ENCODE peak calls at places on chromosomes 12 and 14, in ten cellular contexts. H is kidney; U is body of pancreas; K is right lobe of liver; Q is ovary; R is IMR-90; N is OCI-LY7; E is GM23248; I is naive thymus-derived CD4-positive, alpha-beta T cell; P is small intestine. L is an unnamed sample.

GRCh38 chr14:99916091-99916383 is 122.8 kb downstream of the EML1 start:
- DNase-seq in P (no peak), I (no peak), R (no peak), E (no peak), U (no peak), N (no peak), H (no peak), K (no peak), Q (no peak), L (no peak)

GRCh38 chr12:95073698-95074520 is 491 bp upstream of the NR2C1 start:
- DNase-seq in N (no peak), E (peak; percentile 16), P (no peak), I (no peak), Q (peak; percentile 50), K (no peak), U (no peak), R (no peak), H (peak; percentile 32), L (peak; percentile 45)

GRCh38 chr12:57299514-57300016 is 48.6 kb upstream of the STAC3 start:
- DNase-seq in Q (no peak), I (no peak), E (no peak), R (peak; percentile 37), H (no peak), N (no peak), P (no peak), U (no peak), K (no peak), L (no peak)

GRCh38 chr12:113019045-113019444 is 37.5 kb upstream of the DTX1 start:
- DNase-seq in P (no peak), E (peak; percentile 42), R (no peak), N (no peak), K (no peak), I (no peak), Q (no peak), H (no peak), U (no peak), L (no peak)

GRCh38 chr14:94320243-94320642 is 2.9 kb downstream of the SERPINA6 start:
- DNase-seq in I (no peak), E (no peak), N (no peak), Q (no peak), R (no peak), P (peak; percentile 55), U (peak; percentile 22), H (no peak), K (no peak), L (no peak)

GRCh38 chr12:132847363-132848356 is 19.0 kb upstream of the GOLGA3 start:
- DNase-seq in I (no peak), N (no peak), H (no peak), E (no peak), K (no peak), Q (no peak), P (no peak), R (no peak), U (no peak), L (no peak)

GRCh38 chr14:104512771-104513640 is 66.6 kb upstream of the C14orf180 start:
- DNase-seq in U (no peak), H (no peak), K (no peak), Q (no peak), R (no peak), I (no peak), P (no peak), N (no peak), E (no peak), L (no peak)

GRCh38 chr14:35385042-35385839 is 19.3 kb downstream of the NFKBIA start:
- DNase-seq in Q (peak; percentile 88), I (no peak), U (peak; percentile 77), N (no peak), R (peak; percentile 93), E (peak; percentile 94), P (peak; percentile 80), K (peak; percentile 57), H (peak; percentile 95), L (no peak)

GRCh38 chr12:29543036-29543435 is 45.5 kb upstream of the OVCH1 start:
- DNase-seq in H (no peak), I (no peak), U (no peak), E (no peak), K (no peak), R (no peak), P (no peak), N (no peak), Q (no peak), L (no peak)

GRCh38 chr14:37088816-37089215 is 83.6 kb downstream of the SLC25A21 start:
- DNase-seq in N (no peak), K (no peak), H (no peak), P (no peak), U (no peak), I (no peak), E (no peak), Q (no peak), R (peak; percentile 18), L (no peak)

GRCh38 chr12:39931857-39932256 is 174.0 kb downstream of the SLC2A13 start:
- DNase-seq in H (no peak), R (no peak), I (no peak), U (no peak), E (no peak), P (no peak), N (no peak), K (no peak), Q (no peak), L (no peak)

GRCh38 chr14:105865904-105866840 is 339.8 kb downstream of the TMEM121 start:
- DNase-seq in R (no peak), U (peak; percentile 1), K (peak; percentile 14), I (no peak), E (no peak), H (peak; percentile 57), N (no peak), Q (peak; percentile 9), P (no peak), L (no peak)

GRCh38 chr12:116274552-116275375 is 2.7 kb downstream of the MED13L start:
- DNase-seq in E (no peak), K (no peak), R (no peak), P (no peak), U (no peak), H (no peak), I (no peak), N (no peak), Q (no peak), L (no peak)

GRCh38 chr12:42511656-42512055 is 77.9 kb downstream of the PRICKLE1 start:
- DNase-seq in N (no peak), H (no peak), P (no peak), E (no peak), K (no peak), R (no peak), Q (no peak), U (no peak), I (no peak), L (no peak)

GRCh38 chr12:42510823-42511222 is 78.7 kb downstream of the PRICKLE1 start:
- DNase-seq in Q (no peak), I (no peak), K (no peak), P (no peak), R (no peak), N (no peak), E (no peak), H (no peak), U (no peak), L (no peak)

DNA sequence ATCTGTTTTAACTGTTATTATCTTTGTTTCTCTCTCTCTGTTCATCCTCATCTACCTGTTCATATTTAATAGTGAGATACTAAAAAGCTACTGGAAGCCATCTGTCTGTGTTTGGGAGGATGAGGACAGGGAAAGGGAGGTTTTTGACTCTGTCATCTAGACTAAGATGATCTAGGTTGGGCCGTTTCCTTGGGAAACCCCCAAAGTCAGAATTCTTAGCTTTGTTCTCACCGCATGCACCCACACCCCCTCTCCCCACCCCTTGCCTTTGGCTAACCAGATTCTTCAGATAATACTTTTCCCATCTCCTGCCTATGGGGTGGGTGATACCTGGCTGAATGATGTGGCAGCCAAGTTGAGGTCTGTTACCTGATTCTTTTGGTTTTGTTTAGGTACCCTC is 73.0 kb downstream of the PRICKLE1 start:
- DNase-seq in I (no peak), R (no peak), E (no peak), Q (no peak), P (no peak), K (no peak), N (no peak), H (no peak), U (no peak), L (no peak)
- H3K27ac ChIP-seq in I (no peak overlapping the region), R (no peak overlapping the region), E (no peak overlapping the region), Q (no peak overlapping the region), P (no peak overlapping the region), K (no peak overlapping the region), N (no peak overlapping the region), H (no peak overlapping the region), U (no peak overlapping the region), L (no peak overlapping the region)

DNA sequence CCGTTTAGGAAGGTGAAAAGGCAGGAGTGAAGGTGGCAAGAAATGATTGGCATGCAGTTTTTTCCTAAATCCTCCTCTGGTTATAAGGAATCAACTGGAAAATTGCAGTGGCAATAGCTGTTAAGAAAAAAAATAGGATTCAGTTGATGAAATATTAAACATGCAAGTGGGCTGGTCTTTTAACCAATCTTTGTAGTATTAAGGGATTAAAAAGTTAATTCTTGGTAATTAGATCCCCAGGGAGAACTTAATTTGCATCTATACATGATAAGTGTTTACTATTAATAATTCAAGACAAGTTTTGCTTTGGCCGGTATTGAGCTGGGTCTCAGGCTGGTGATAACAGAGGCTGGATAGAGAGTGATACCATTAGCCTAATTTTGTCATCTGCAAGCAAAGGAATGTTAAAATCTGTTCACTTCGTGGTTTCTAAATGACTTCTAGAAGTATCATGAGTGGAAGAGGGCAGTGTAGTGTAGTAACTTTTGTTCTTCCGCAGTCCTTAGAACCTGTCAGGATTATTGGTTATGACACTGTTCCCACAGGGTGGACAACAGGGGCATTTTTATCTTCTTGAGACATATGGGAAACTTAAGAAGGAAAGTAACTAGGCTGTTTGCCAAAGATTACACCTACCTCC is 118.5 kb downstream of the PRKCH start:
- DNase-seq in R (no peak), K (no peak), U (no peak), P (no peak), I (no peak), Q (no peak), E (no peak), N (no peak), H (no peak), L (no peak)
- H3K27ac ChIP-seq in R (no peak overlapping the region), K (no peak overlapping the region), U (peak overlapping the region; percentile 77), P (no peak overlapping the region), I (peak overlapping the region; percentile 64), Q (no peak overlapping the region), E (no peak overlapping the region), N (no peak overlapping the region), H (no peak overlapping the region), L (peak overlapping the region; percentile 77)

GRCh38 chr14:63878792-63879191 is 26.0 kb downstream of the SYNE2 start:
- DNase-seq in E (no peak), H (no peak), P (no peak), I (no peak), K (no peak), Q (no peak), U (no peak), R (no peak), N (no peak), L (no peak)
- H3K27ac ChIP-seq in E (no peak overlapping the region), H (no peak overlapping the region), P (no peak overlapping the region), I (no peak overlapping the region), K (no peak overlapping the region), Q (no peak overlapping the region), U (no peak overlapping the region), R (no peak overlapping the region), N (no peak overlapping the region), L (no peak overlapping the region)

DNA sequence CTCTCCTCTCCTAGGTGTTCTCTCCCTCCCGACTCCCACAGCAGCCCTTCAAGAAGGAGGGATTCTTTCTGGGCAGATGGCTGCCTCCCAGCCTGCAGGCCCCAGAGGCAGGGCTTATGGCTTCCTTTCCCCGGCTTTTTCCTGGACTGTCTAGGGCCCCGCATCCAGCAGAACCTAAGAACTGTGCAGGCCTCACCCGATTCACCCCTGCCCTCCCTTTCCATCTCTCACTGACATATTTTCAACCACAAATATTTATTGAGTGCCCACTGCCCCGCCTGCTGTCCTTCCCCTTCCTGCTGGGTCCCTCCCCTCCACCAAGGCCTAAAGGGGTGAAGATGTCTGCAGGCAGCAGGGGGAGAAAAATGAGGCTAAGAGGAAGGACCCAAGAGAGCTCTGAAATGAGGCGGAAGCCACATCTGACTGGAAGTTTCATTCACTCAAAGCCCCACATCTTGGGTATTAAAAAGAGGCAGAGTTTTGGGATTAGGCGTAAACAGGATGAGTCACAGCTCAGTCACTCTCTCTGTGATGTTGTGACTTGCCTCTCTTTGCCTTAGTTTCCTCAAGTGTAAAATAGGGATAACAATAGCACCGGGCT is 2.9 kb downstream of the SCNN1A start:
- DNase-seq in U (peak; percentile 66), E (peak; percentile 82), H (peak; percentile 86), P (no peak), R (peak; percentile 69), I (no peak), Q (no peak), N (no peak), K (no peak), L (peak; percentile 76)
- H3K27ac ChIP-seq in U (peak overlapping the region; percentile 90), E (peak overlapping the region; percentile 89), H (peak overlapping the region; percentile 97), P (peak overlapping the region; percentile 42), R (peak overlapping the region; percentile 92), I (no peak overlapping the region), Q (no peak overlapping the region), N (no peak overlapping the region), K (no peak overlapping the region), L (peak overlapping the region; percentile 82)

L was measured in lower lobe of right lung.